ENCODE peak calls at places on chromosomes 1 and 21, in five cellular contexts. O, W, G, H and M are unnamed samples. For H3K4me1, the result is how much of the 10 kb centered on the place peaks cover.

GRCh38 chr1:95007687-95008086 is 65.1 kb downstream of the ALG14 start:
- DNase-seq in O (no peak), H (no peak), W (no peak), G (no peak), M (no peak)

GRCh38 chr1:167934407-167935251 is 1.9 kb upstream of the DCAF6 start:
- DNase-seq in O (no peak), H (peak), G (no peak), W (no peak), M (no peak)

GRCh38 chr1:91498498-91499245 is 2.0 kb upstream of the CDC7 start:
- DNase-seq in W (no peak), G (no peak), H (no peak), O (no peak), M (no peak)

GRCh38 chr1:225242611-225243010 is 185.2 kb downstream of the LBR start:
- DNase-seq in O (no peak), W (no peak), H (no peak), G (no peak), M (no peak)

GRCh38 chr1:115976900-115977480 is 677 bp downstream of the SLC22A15 start:
- DNase-seq in H (peak), G (peak), W (no peak), O (no peak), M (no peak)

GRCh38 chr21:34202553-34203332 is 129.4 kb downstream of the MRPS6 start:
- DNase-seq in H (peak), W (no peak), G (peak), O (no peak), M (no peak)

GRCh38 chr1:8374812-8375211 is 56.9 kb downstream of the SLC45A1 start:
- DNase-seq in O (no peak), G (peak), H (peak), W (no peak), M (peak)

GRCh38 chr21:36254106-36254941 is 65.7 kb upstream of the MORC3 start:
- DNase-seq in G (no peak), H (no peak), O (no peak), W (no peak), M (peak)

GRCh38 chr21:41681336-41681801 is 85.5 kb downstream of the RIPK4 start:
- DNase-seq in G (peak), H (no peak), O (no peak), W (no peak), M (no peak)

GRCh38 chr1:68178821-68179490 is 53.4 kb downstream of the WLS start:
- DNase-seq in W (no peak), G (no peak), H (no peak), O (no peak), M (no peak)

GRCh38 chr1:77624102-77624501 is 58.4 kb downstream of the ZZZ3 start:
- DNase-seq in H (no peak), W (no peak), O (no peak), G (no peak), M (no peak)

GRCh38 chr1:175470591-175470990 is 272.8 kb downstream of the TNR start:
- DNase-seq in O (no peak), H (no peak), W (no peak), G (no peak), M (no peak)

GRCh38 chr1:182611787-182612186 is 7.6 kb upstream of the RGS16 start:
- DNase-seq in O (no peak), H (no peak), W (no peak), G (peak), M (peak)

GRCh38 chr1:56533621-56534020 is 45.7 kb downstream of the PLPP3 start:
- DNase-seq in G (no peak), W (no peak), H (no peak), O (no peak), M (no peak)

GRCh38 chr1:19918057-19918456 is 5.4 kb downstream of the PLA2G2E start:
- DNase-seq in W (peak), G (peak), O (no peak), H (peak), M (peak)

GRCh38 chr1:239308701-239309333 is 77.6 kb upstream of the CHRM3 start:
- DNase-seq in H (no peak), G (peak), W (no peak), O (no peak), M (peak)

GRCh38 chr21:26732442-26733221 is 112.6 kb downstream of the ADAMTS1 start:
- DNase-seq in O (no peak), W (peak), H (peak), G (peak), M (peak)

GRCh38 chr1:27602510-27603319 is 1.2 kb downstream of the AHDC1 start:
- DNase-seq in W (peak), G (peak), H (no peak), O (no peak), M (peak)

GRCh38 chr1:22753396-22754083 is 42.9 kb downstream of the EPHB2 start:
- DNase-seq in H (peak), W (no peak), G (no peak), O (no peak), M (no peak)

GRCh38 chr1:83706354-83706938 is 292.5 kb downstream of the TTLL7 start:
- DNase-seq in G (no peak), O (no peak), H (no peak), W (no peak), M (no peak)

GRCh38 chr1:164524810-164525209 is 34.2 kb upstream of the PBX1 start:
- DNase-seq in H (peak), W (no peak), G (no peak), O (no peak), M (no peak)

GRCh38 chr1:94854458-94855306 is 34.5 kb downstream of the SLC44A3 start:
- DNase-seq in G (peak), H (peak), O (peak), W (peak), M (peak)

GRCh38 chr1:35243681-35244080 is 24.8 kb upstream of the ZMYM4 start:
- DNase-seq in H (no peak), G (peak), W (no peak), O (no peak), M (no peak)

GRCh38 chr1:226737819-226738420 is 1.2 kb downstream of the ITPKB start:
- DNase-seq in H (peak), O (no peak), W (peak), G (peak), M (no peak)

GRCh38 chr1:117707371-117707770 is 101.5 kb downstream of the TENT5C start:
- DNase-seq in G (no peak), O (no peak), W (no peak), H (no peak), M (no peak)

GRCh38 chr1:234628099-234628498 is 18.1 kb upstream of the IRF2BP2 start:
- DNase-seq in O (no peak), W (no peak), H (peak), G (peak), M (no peak)

GRCh38 chr1:15540201-15540600 is 13.6 kb downstream of the DNAJC16 start:
- DNase-seq in G (no peak), O (no peak), W (no peak), H (peak), M (no peak)

GRCh38 chr1:202241376-202242079 is 47.9 kb downstream of the LGR6 start:
- DNase-seq in G (peak), W (no peak), H (no peak), O (no peak), M (no peak)

GRCh38 chr1:53959664-53960250 is 13.6 kb downstream of the LRRC42 start:
- DNase-seq in W (peak), H (peak), G (no peak), O (no peak), M (peak)

GRCh38 chr1:228358039-228358763 is 48.4 kb downstream of the TRIM11 start:
- DNase-seq in O (no peak), W (no peak), G (no peak), H (no peak), M (no peak)

GRCh38 chr1:109669246-109669948 is 1.5 kb downstream of the GSTM2 start:
- DNase-seq in O (no peak), W (no peak), G (no peak), H (no peak), M (no peak)

GRCh38 chr1:153532769-153533599 is 2.8 kb downstream of the S100A6 start:
- DNase-seq in H (peak), G (peak), W (peak), O (no peak), M (peak)
- H3K4me3 ChIP-seq in H (peak), G (no peak), W (peak), O (peak), M (peak)

GRCh38 chr1:9690440-9691107 is 39.0 kb downstream of the PIK3CD start:
- DNase-seq in O (no peak), G (no peak), H (no peak), W (no peak), M (no peak)
- H3K4me1 ChIP-seq in O (half or more), G (under half), H (under half), W (under half), M (under half)

DNA sequence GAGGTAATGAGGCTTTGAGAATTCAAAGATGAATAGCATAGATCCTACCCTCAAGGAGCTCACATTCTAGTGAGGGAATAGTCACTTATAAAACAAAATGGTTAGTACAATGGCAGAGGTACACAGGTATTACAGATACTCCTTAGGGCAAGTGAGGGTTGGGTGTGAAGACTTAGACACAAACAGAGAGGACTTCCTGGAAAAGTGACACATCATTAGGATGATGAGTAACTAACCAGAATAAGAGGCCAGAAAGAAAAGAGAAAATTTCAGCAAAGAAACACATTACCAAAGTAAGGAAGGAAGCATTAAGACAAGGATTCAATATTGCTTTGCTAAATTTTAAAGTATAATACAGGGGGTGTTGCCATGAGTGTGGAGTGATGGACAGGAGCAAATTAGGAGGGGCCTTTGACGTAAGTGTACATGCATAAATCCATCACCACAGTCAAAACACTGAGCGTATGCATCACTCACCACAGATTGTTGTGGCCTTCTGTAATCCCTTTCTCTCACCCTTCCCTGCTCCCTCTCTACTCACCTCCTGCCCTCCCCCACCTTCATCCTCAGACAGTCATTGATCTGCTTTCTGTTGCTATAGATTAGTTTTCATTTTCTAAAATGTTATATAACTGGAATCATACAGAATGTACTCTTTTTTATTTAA is 7.9 kb downstream of the CD53 start:
- DNase-seq in H (no peak), O (no peak), W (no peak), G (no peak), M (no peak)
- H3K4me3 ChIP-seq in H (no peak), O (no peak), W (peak), G (no peak), M (no peak)

DNA sequence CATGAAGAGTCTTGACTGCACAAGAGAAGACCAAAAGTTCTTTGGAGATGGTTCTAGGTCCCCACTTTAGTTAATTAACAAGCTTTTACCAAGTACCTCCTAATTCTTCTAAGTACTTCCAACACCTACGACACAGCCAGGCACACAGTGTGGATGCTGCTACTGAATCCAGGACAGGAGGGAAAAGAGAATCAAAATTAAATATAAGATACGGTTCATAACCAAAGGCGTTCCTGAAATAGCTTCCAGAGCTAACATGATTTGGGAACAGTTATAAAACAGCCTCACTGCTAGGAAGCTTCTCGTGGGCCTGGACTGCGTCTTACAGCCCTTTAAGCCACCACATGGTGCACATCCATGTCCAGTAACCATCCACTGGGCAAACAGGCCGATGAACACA is 75.0 kb downstream of the CD34 start:
- DNase-seq in W (no peak), G (no peak), H (no peak), O (no peak), M (no peak)
- H3K4me1 ChIP-seq in W (under half), G (half or more), H (under half), O (half or more), M (under half)

DNA sequence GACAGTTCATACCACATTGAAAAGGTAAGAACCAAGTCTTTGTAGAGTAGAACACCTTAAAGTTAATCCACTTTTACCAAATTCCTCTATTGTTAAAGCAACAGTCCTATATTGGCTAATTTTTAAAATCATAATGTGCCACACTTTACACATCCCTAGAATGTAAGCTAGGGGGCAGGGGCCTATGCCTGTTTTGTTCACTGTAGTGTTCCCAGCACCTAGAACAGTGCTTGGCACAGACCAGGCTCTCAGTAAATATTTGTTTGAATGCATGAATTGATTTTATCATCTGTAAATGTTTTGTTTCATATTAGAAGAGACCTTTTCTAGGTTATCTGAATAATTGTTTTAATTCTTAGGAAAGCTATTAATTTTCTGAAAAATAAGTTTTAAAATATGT is 9.1 kb downstream of the SMAP2 start:
- DNase-seq in H (no peak), O (no peak), G (peak), W (no peak), M (no peak)
- H3K4me3 ChIP-seq in H (no peak), O (no peak), G (no peak), W (peak), M (no peak)

GRCh38 chr21:45323487-45324380 is 36.0 kb upstream of the POFUT2 start:
- DNase-seq in G (peak), W (no peak), O (no peak), H (peak), M (peak)
- H3K4me1 ChIP-seq in G (half or more), W (under half), O (half or more), H (under half), M (half or more)

GRCh38 chr1:47440052-47440848 is 2.4 kb downstream of the FOXD2 start:
- DNase-seq in W (no peak), O (no peak), H (no peak), G (no peak), M (no peak)

GRCh38 chr1:47436979-47437517 is 796 bp upstream of the FOXD2 start:
- DNase-seq in W (no peak), O (no peak), G (peak), H (peak), M (peak)

GRCh38 chr1:47439151-47440051 is 1.6 kb downstream of the FOXD2 start:
- DNase-seq in W (no peak), O (no peak), H (no peak), G (no peak), M (no peak)

GRCh38 chr1:47437518-47438320 is at the start of gene FOXD2:
- DNase-seq in H (peak), O (no peak), G (peak), W (peak), M (peak)

GRCh38 chr1:47438321-47439150 is 692 bp downstream of the FOXD2 start:
- DNase-seq in G (no peak), O (no peak), H (no peak), W (peak), M (no peak)
- H3K4me3 ChIP-seq in G (peak), O (peak), H (peak), W (peak), M (peak)